ENCODE peak calls at places on chromosomes 1 and 21, in seven cellular contexts. M is bronchial epithelial cell, U is Calu3, O is HuH-7.5, D is HEK293T, Q is glomerular endothelial cell, X is astrocyte of the spinal cord. W is an unnamed sample.

GRCh38 chr1:37240897-37241296 is 206.6 kb upstream of the GRIK3 start:
- DNase-seq in U (no peak), Q (no peak), O (no peak), M (no peak), X (no peak), D (no peak), W (no peak)

GRCh38 chr21:31261759-31262158 is 82.3 kb downstream of the TIAM1 start:
- DNase-seq in D (no peak), Q (no peak), M (no peak), X (no peak), U (no peak), O (no peak), W (no peak)

GRCh38 chr1:201597551-201598230 is 58.8 kb downstream of the NAV1 start:
- DNase-seq in Q (peak), U (peak), O (peak), M (peak), D (no peak), X (no peak), W (no peak)

GRCh38 chr1:230832466-230832865 is 35.9 kb downstream of the C1orf198 start:
- DNase-seq in U (no peak), D (no peak), M (peak), O (no peak), Q (no peak), X (no peak), W (no peak)

GRCh38 chr1:168116327-168116799 is 20.4 kb downstream of the GPR161 start:
- DNase-seq in D (no peak), O (no peak), X (no peak), M (peak), Q (no peak), U (peak), W (no peak)

GRCh38 chr1:238469146-238469601 is 578.5 kb upstream of the ZP4 start:
- DNase-seq in X (peak), M (no peak), U (no peak), Q (no peak), D (no peak), O (no peak), W (no peak)

GRCh38 chr1:36212782-36213181 is 11.5 kb upstream of the THRAP3 start:
- DNase-seq in Q (no peak), O (no peak), M (peak), X (no peak), U (peak), D (no peak), W (no peak)

GRCh38 chr1:186681806-186682205 is 1.6 kb upstream of the PTGS2 start:
- DNase-seq in U (no peak), M (peak), D (no peak), O (no peak), X (no peak), Q (no peak), W (no peak)

GRCh38 chr1:181430015-181430657 is 53.2 kb upstream of the CACNA1E start:
- DNase-seq in U (no peak), Q (no peak), O (no peak), D (no peak), X (no peak), M (no peak), W (no peak)

GRCh38 chr1:208149776-208150514 is 94.2 kb downstream of the PLXNA2 start:
- DNase-seq in Q (no peak), D (peak), U (peak), X (peak), M (no peak), O (peak), W (no peak)

GRCh38 chr1:8047112-8047511 is 21.0 kb upstream of the ERRFI1 start:
- DNase-seq in D (no peak), O (no peak), M (peak), Q (no peak), U (no peak), X (peak), W (peak)

GRCh38 chr1:231929311-231929710 is 302.7 kb downstream of the DISC1 start:
- DNase-seq in M (peak), Q (peak), O (no peak), X (peak), D (no peak), U (no peak), W (no peak)

GRCh38 chr1:27634166-27634981 is 611 bp downstream of the FGR start:
- DNase-seq in M (no peak), U (no peak), O (no peak), D (no peak), Q (no peak), X (no peak), W (no peak)

GRCh38 chr1:117171900-117172501 is 38.7 kb downstream of the VTCN1 start:
- DNase-seq in Q (no peak), U (peak), O (no peak), D (no peak), M (peak), X (peak), W (no peak)